ENCODE peak calls at places on chromosome 15, in ten cellular contexts. E is WTC11, Q is AML-193, P is mesothelial cell of epicardium, X is cerebellar cortex, J is amniotic epithelial cell, H is body of pancreas, B is Daoy, S is mesendoderm, K is AG04449. Y is an unnamed sample.

GRCh38 chr15:66097151-66098018 is 156.2 kb downstream of the MEGF11 start:
- DNase-seq in K (no peak), S (no peak), X (no peak), Q (no peak), E (no peak), P (no peak), J (no peak), B (no peak), H (no peak), Y (no peak)

GRCh38 chr15:80849308-80849707 is 70.1 kb downstream of the CEMIP start:
- DNase-seq in H (no peak), S (no peak), B (peak), Q (no peak), X (no peak), P (no peak), J (peak), E (no peak), K (peak), Y (no peak)

GRCh38 chr15:96019114-96019513 is 311.4 kb upstream of the NR2F2 start:
- DNase-seq in S (no peak), B (no peak), J (no peak), P (no peak), E (no peak), X (no peak), H (no peak), K (no peak), Q (no peak), Y (no peak)

GRCh38 chr15:101542306-101543025 is 53.0 kb upstream of the PCSK6 start:
- DNase-seq in B (no peak), K (no peak), J (no peak), S (no peak), H (no peak), Q (no peak), P (no peak), E (no peak), X (no peak), Y (no peak)

GRCh38 chr15:76340198-76340801 is 3.7 kb downstream of the ISL2 start:
- DNase-seq in X (peak), J (no peak), H (peak), B (no peak), Q (no peak), S (peak), K (no peak), E (peak), P (peak), Y (no peak)

GRCh38 chr15:89809093-89809786 is 5.4 kb downstream of the ANPEP start:
- DNase-seq in Q (no peak), P (no peak), S (no peak), E (no peak), J (no peak), K (no peak), H (peak), X (no peak), B (peak), Y (peak)

GRCh38 chr15:93895976-93896770 is 335.2 kb upstream of the MCTP2 start:
- DNase-seq in S (no peak), X (peak), K (no peak), B (no peak), H (no peak), J (no peak), Q (no peak), E (no peak), P (no peak), Y (no peak)

GRCh38 chr15:82933576-82933975 is 18.9 kb downstream of the HOMER2 start:
- DNase-seq in S (no peak), J (no peak), H (no peak), P (no peak), X (no peak), K (no peak), Q (no peak), E (no peak), B (peak), Y (no peak)

GRCh38 chr15:60062826-60063225 is 58.7 kb downstream of the FOXB1 start:
- DNase-seq in P (no peak), B (no peak), Q (no peak), K (no peak), H (no peak), S (no peak), E (no peak), J (peak), X (no peak), Y (no peak)

GRCh38 chr15:60829416-60829815 is 350.5 kb upstream of the ICE2 start:
- DNase-seq in Q (no peak), K (no peak), X (no peak), P (no peak), S (peak), B (no peak), J (no peak), H (no peak), E (no peak), Y (no peak)

GRCh38 chr15:80743189-80743833 is 35.9 kb upstream of the CEMIP start:
- DNase-seq in S (no peak), B (no peak), K (no peak), P (no peak), H (peak), Q (no peak), X (no peak), E (no peak), J (peak), Y (no peak)

GRCh38 chr15:69400850-69401249 is 13.3 kb upstream of the KIF23 start:
- DNase-seq in E (no peak), S (peak), J (no peak), B (no peak), H (no peak), X (no peak), K (no peak), P (no peak), Q (no peak), Y (no peak)

GRCh38 chr15:91882858-91883586 is 29.5 kb downstream of the SLCO3A1 start:
- DNase-seq in H (no peak), K (no peak), S (no peak), B (no peak), J (no peak), X (peak), P (no peak), Q (no peak), E (no peak), Y (no peak)

Y was measured in mucosa of descending colon.